ENCODE peak calls at places on chromosomes 4 and X, in seven cellular contexts. One of them, this sample, is unnamed.

GRCh38 chr4:1574601-1575417 is 109.3 kb downstream of the FAM53A start:
- DNase-seq in mesothelial cell of epicardium: no peak
- DNase-seq in NCI-H2081: no peak
- DNase-seq in MM.1S: no peak
- DNase-seq in HT1080: no peak
- DNase-seq in stomach: no peak
- DNase-seq in neural crest cell: no peak
- DNase-seq in this sample: no peak

GRCh38 chr4:123077330-123077729 is 154.9 kb upstream of the NUDT6 start:
- DNase-seq in neural crest cell: no peak
- DNase-seq in mesothelial cell of epicardium: no peak
- DNase-seq in HT1080: no peak
- DNase-seq in stomach: no peak
- DNase-seq in NCI-H2081: no peak
- DNase-seq in MM.1S: no peak
- DNase-seq in this sample: no peak

GRCh38 chrX:2584216-2584615 is 83.4 kb upstream of the DHRSX start:
- DNase-seq in mesothelial cell of epicardium: no peak
- DNase-seq in stomach: no peak
- DNase-seq in MM.1S: no peak
- DNase-seq in neural crest cell: peak
- DNase-seq in HT1080: no peak
- DNase-seq in NCI-H2081: no peak
- DNase-seq in this sample: no peak

GRCh38 chr4:84726356-84726755 is 143.4 kb downstream of the CDS1 start:
- DNase-seq in HT1080: no peak
- DNase-seq in neural crest cell: no peak
- DNase-seq in NCI-H2081: no peak
- DNase-seq in MM.1S: no peak
- DNase-seq in stomach: no peak
- DNase-seq in mesothelial cell of epicardium: no peak
- DNase-seq in this sample: no peak

GRCh38 chr4:129999156-129999555 is 903.2 kb downstream of the C4orf33 start:
- DNase-seq in HT1080: no peak
- DNase-seq in mesothelial cell of epicardium: no peak
- DNase-seq in MM.1S: no peak
- DNase-seq in stomach: no peak
- DNase-seq in NCI-H2081: no peak
- DNase-seq in neural crest cell: no peak
- DNase-seq in this sample: no peak

GRCh38 chr4:184856277-184856609 is 30.5 kb upstream of the ACSL1 start:
- DNase-seq in HT1080: no peak
- DNase-seq in neural crest cell: no peak
- DNase-seq in NCI-H2081: no peak
- DNase-seq in mesothelial cell of epicardium: no peak
- DNase-seq in stomach: no peak
- DNase-seq in MM.1S: no peak
- DNase-seq in this sample: no peak

GRCh38 chr4:154329939-154330338 is 161.7 kb downstream of the DCHS2 start:
- DNase-seq in NCI-H2081: no peak
- DNase-seq in MM.1S: no peak
- DNase-seq in HT1080: peak
- DNase-seq in mesothelial cell of epicardium: no peak
- DNase-seq in stomach: no peak
- DNase-seq in neural crest cell: no peak
- DNase-seq in this sample: peak

GRCh38 chr4:42605264-42605663 is 51.6 kb downstream of the ATP8A1 start:
- DNase-seq in HT1080: no peak
- DNase-seq in stomach: no peak
- DNase-seq in MM.1S: no peak
- DNase-seq in mesothelial cell of epicardium: no peak
- DNase-seq in NCI-H2081: no peak
- DNase-seq in neural crest cell: no peak
- DNase-seq in this sample: no peak

GRCh38 chr4:151744614-151745013 is 16.2 kb downstream of the GATB start:
- DNase-seq in neural crest cell: no peak
- DNase-seq in MM.1S: peak
- DNase-seq in mesothelial cell of epicardium: no peak
- DNase-seq in stomach: no peak
- DNase-seq in HT1080: peak
- DNase-seq in NCI-H2081: no peak
- DNase-seq in this sample: peak

GRCh38 chr4:20512053-20512810 is 188.0 kb upstream of the PACRGL start:
- DNase-seq in neural crest cell: no peak
- DNase-seq in MM.1S: no peak
- DNase-seq in NCI-H2081: peak
- DNase-seq in stomach: no peak
- DNase-seq in HT1080: no peak
- DNase-seq in mesothelial cell of epicardium: no peak
- DNase-seq in this sample: no peak

GRCh38 chr4:165967486-165967885 is 94.4 kb downstream of the TLL1 start:
- DNase-seq in MM.1S: no peak
- DNase-seq in stomach: no peak
- DNase-seq in NCI-H2081: no peak
- DNase-seq in neural crest cell: no peak
- DNase-seq in mesothelial cell of epicardium: no peak
- DNase-seq in HT1080: no peak
- DNase-seq in this sample: peak

GRCh38 chr4:75889537-75890199 is 12.6 kb downstream of the PPEF2 start:
- DNase-seq in neural crest cell: no peak
- DNase-seq in HT1080: no peak
- DNase-seq in mesothelial cell of epicardium: no peak
- DNase-seq in MM.1S: no peak
- DNase-seq in stomach: no peak
- DNase-seq in NCI-H2081: no peak
- DNase-seq in this sample: no peak

GRCh38 chrX:46327229-46328081 is 217.8 kb downstream of the ZNF674 start:
- DNase-seq in MM.1S: no peak
- DNase-seq in stomach: peak
- DNase-seq in NCI-H2081: no peak
- DNase-seq in HT1080: peak
- DNase-seq in mesothelial cell of epicardium: peak
- DNase-seq in neural crest cell: peak
- DNase-seq in this sample: peak

GRCh38 chr4:8391972-8392371 is 48.6 kb downstream of the ACOX3 start:
- DNase-seq in neural crest cell: no peak
- DNase-seq in HT1080: no peak
- DNase-seq in MM.1S: no peak
- DNase-seq in stomach: no peak
- DNase-seq in NCI-H2081: no peak
- DNase-seq in mesothelial cell of epicardium: no peak
- DNase-seq in this sample: no peak

GRCh38 chrX:20829665-20830481 is 544.3 kb upstream of the CNKSR2 start:
- DNase-seq in NCI-H2081: peak
- DNase-seq in stomach: no peak
- DNase-seq in HT1080: peak
- DNase-seq in neural crest cell: no peak
- DNase-seq in mesothelial cell of epicardium: no peak
- DNase-seq in MM.1S: no peak
- DNase-seq in this sample: peak

GRCh38 chrX:9342581-9343051 is 122.2 kb upstream of the TBL1X start:
- DNase-seq in neural crest cell: peak
- DNase-seq in HT1080: peak
- DNase-seq in NCI-H2081: peak
- DNase-seq in MM.1S: peak
- DNase-seq in mesothelial cell of epicardium: peak
- DNase-seq in stomach: peak
- DNase-seq in this sample: peak

GRCh38 chrX:153953342-153953830 is 8.9 kb upstream of the RENBP start:
- DNase-seq in neural crest cell: peak
- DNase-seq in MM.1S: peak
- DNase-seq in stomach: peak
- DNase-seq in mesothelial cell of epicardium: peak
- DNase-seq in NCI-H2081: peak
- DNase-seq in HT1080: peak
- DNase-seq in this sample: peak

GRCh38 chrX:49029876-49030275 is 13.3 kb downstream of the TFE3 start:
- DNase-seq in mesothelial cell of epicardium: no peak
- DNase-seq in stomach: no peak
- DNase-seq in neural crest cell: no peak
- DNase-seq in HT1080: no peak
- DNase-seq in MM.1S: no peak
- DNase-seq in NCI-H2081: no peak
- DNase-seq in this sample: peak

GRCh38 chrX:108217877-108218276 is 126.3 kb downstream of the ATG4A start:
- DNase-seq in NCI-H2081: no peak
- DNase-seq in HT1080: no peak
- DNase-seq in neural crest cell: no peak
- DNase-seq in mesothelial cell of epicardium: no peak
- DNase-seq in MM.1S: no peak
- DNase-seq in stomach: no peak
- DNase-seq in this sample: no peak

GRCh38 chr4:1505511-1506451 is 99.5 kb upstream of the NKX1-1 start:
- DNase-seq in mesothelial cell of epicardium: peak
- DNase-seq in HT1080: no peak
- DNase-seq in neural crest cell: no peak
- DNase-seq in NCI-H2081: no peak
- DNase-seq in MM.1S: no peak
- DNase-seq in stomach: no peak
- DNase-seq in this sample: no peak

GRCh38 chr4:39714171-39714570 is 16.2 kb downstream of the UBE2K start:
- DNase-seq in mesothelial cell of epicardium: no peak
- DNase-seq in HT1080: no peak
- DNase-seq in MM.1S: no peak
- DNase-seq in neural crest cell: no peak
- DNase-seq in stomach: no peak
- DNase-seq in NCI-H2081: no peak
- DNase-seq in this sample: no peak

GRCh38 chr4:10205223-10205622 is 88.6 kb upstream of the WDR1 start:
- DNase-seq in NCI-H2081: no peak
- DNase-seq in stomach: no peak
- DNase-seq in mesothelial cell of epicardium: no peak
- DNase-seq in neural crest cell: no peak
- DNase-seq in HT1080: peak
- DNase-seq in MM.1S: no peak
- DNase-seq in this sample: no peak